ENCODE peak calls at places on chromosomes 16 and 17, in ten cellular contexts. One of them, this sample, is unnamed.

GRCh38 chr16:30918614-30919013 is 4.8 kb upstream of the FBXL19 start:
- DNase-seq in EL: no peak
- DNase-seq in left ventricle myocardium inferior: no peak
- DNase-seq in NCI-H1436: no peak
- DNase-seq in OCI-LY7: no peak
- DNase-seq in stimulated activated CD8-positive, alpha-beta memory T cell treated with anti-CD3 and anti-CD28 coated beads, Interleukin-4, amount 100 ng/mL, for 24 hours: no peak
- DNase-seq in activated CD4-positive, CD25-positive, alpha-beta regulatory T cell: no peak
- DNase-seq in HS-5: no peak
- DNase-seq in occipital lobe: no peak
- DNase-seq in M059J: no peak
- DNase-seq in this sample: no peak

GRCh38 chr17:29444589-29444988 is 54.4 kb downstream of the TAOK1 start:
- DNase-seq in EL: peak
- DNase-seq in left ventricle myocardium inferior: no peak
- DNase-seq in NCI-H1436: no peak
- DNase-seq in OCI-LY7: no peak
- DNase-seq in stimulated activated CD8-positive, alpha-beta memory T cell treated with anti-CD3 and anti-CD28 coated beads, Interleukin-4, amount 100 ng/mL, for 24 hours: no peak
- DNase-seq in activated CD4-positive, CD25-positive, alpha-beta regulatory T cell: no peak
- DNase-seq in HS-5: peak
- DNase-seq in occipital lobe: no peak
- DNase-seq in M059J: peak
- DNase-seq in this sample: no peak

GRCh38 chr16:66342294-66342900 is 24.1 kb upstream of the CDH5 start:
- DNase-seq in EL: peak
- DNase-seq in left ventricle myocardium inferior: no peak
- DNase-seq in NCI-H1436: no peak
- DNase-seq in OCI-LY7: peak
- DNase-seq in stimulated activated CD8-positive, alpha-beta memory T cell treated with anti-CD3 and anti-CD28 coated beads, Interleukin-4, amount 100 ng/mL, for 24 hours: no peak
- DNase-seq in activated CD4-positive, CD25-positive, alpha-beta regulatory T cell: no peak
- DNase-seq in HS-5: no peak
- DNase-seq in occipital lobe: no peak
- DNase-seq in M059J: no peak
- DNase-seq in this sample: no peak

GRCh38 chr16:50463581-50464324 is 84.4 kb upstream of the NKD1 start:
- DNase-seq in EL: no peak
- DNase-seq in left ventricle myocardium inferior: no peak
- DNase-seq in NCI-H1436: no peak
- DNase-seq in OCI-LY7: no peak
- DNase-seq in stimulated activated CD8-positive, alpha-beta memory T cell treated with anti-CD3 and anti-CD28 coated beads, Interleukin-4, amount 100 ng/mL, for 24 hours: no peak
- DNase-seq in activated CD4-positive, CD25-positive, alpha-beta regulatory T cell: no peak
- DNase-seq in HS-5: no peak
- DNase-seq in occipital lobe: no peak
- DNase-seq in M059J: no peak
- DNase-seq in this sample: no peak

GRCh38 chr16:50282955-50283631 is 16.7 kb downstream of the ADCY7 start:
- DNase-seq in EL: no peak
- DNase-seq in left ventricle myocardium inferior: no peak
- DNase-seq in NCI-H1436: no peak
- DNase-seq in OCI-LY7: no peak
- DNase-seq in stimulated activated CD8-positive, alpha-beta memory T cell treated with anti-CD3 and anti-CD28 coated beads, Interleukin-4, amount 100 ng/mL, for 24 hours: no peak
- DNase-seq in activated CD4-positive, CD25-positive, alpha-beta regulatory T cell: no peak
- DNase-seq in HS-5: no peak
- DNase-seq in occipital lobe: no peak
- DNase-seq in M059J: no peak
- DNase-seq in this sample: no peak

GRCh38 chr17:1645207-1646171 is at the start of gene SCARF1:
- DNase-seq in EL: no peak
- DNase-seq in left ventricle myocardium inferior: peak
- DNase-seq in NCI-H1436: no peak
- DNase-seq in OCI-LY7: no peak
- DNase-seq in stimulated activated CD8-positive, alpha-beta memory T cell treated with anti-CD3 and anti-CD28 coated beads, Interleukin-4, amount 100 ng/mL, for 24 hours: no peak
- DNase-seq in activated CD4-positive, CD25-positive, alpha-beta regulatory T cell: no peak
- DNase-seq in HS-5: no peak
- DNase-seq in occipital lobe: no peak
- DNase-seq in M059J: no peak
- DNase-seq in this sample: no peak

GRCh38 chr17:17842111-17842876 is 5.5 kb upstream of the SREBF1 start:
- DNase-seq in EL: no peak
- DNase-seq in left ventricle myocardium inferior: no peak
- DNase-seq in NCI-H1436: no peak
- DNase-seq in OCI-LY7: no peak
- DNase-seq in stimulated activated CD8-positive, alpha-beta memory T cell treated with anti-CD3 and anti-CD28 coated beads, Interleukin-4, amount 100 ng/mL, for 24 hours: no peak
- DNase-seq in activated CD4-positive, CD25-positive, alpha-beta regulatory T cell: no peak
- DNase-seq in HS-5: no peak
- DNase-seq in occipital lobe: no peak
- DNase-seq in M059J: no peak
- DNase-seq in this sample: no peak

GRCh38 chr17:17060930-17061329 is 18.7 kb downstream of the MPRIP start:
- DNase-seq in EL: no peak
- DNase-seq in left ventricle myocardium inferior: no peak
- DNase-seq in NCI-H1436: no peak
- DNase-seq in OCI-LY7: no peak
- DNase-seq in stimulated activated CD8-positive, alpha-beta memory T cell treated with anti-CD3 and anti-CD28 coated beads, Interleukin-4, amount 100 ng/mL, for 24 hours: no peak
- DNase-seq in activated CD4-positive, CD25-positive, alpha-beta regulatory T cell: no peak
- DNase-seq in HS-5: no peak
- DNase-seq in occipital lobe: no peak
- DNase-seq in M059J: no peak
- DNase-seq in this sample: no peak

GRCh38 chr16:69921125-69921524 is 30.0 kb upstream of the CLEC18A start:
- DNase-seq in EL: no peak
- DNase-seq in left ventricle myocardium inferior: no peak
- DNase-seq in NCI-H1436: no peak
- DNase-seq in OCI-LY7: no peak
- DNase-seq in stimulated activated CD8-positive, alpha-beta memory T cell treated with anti-CD3 and anti-CD28 coated beads, Interleukin-4, amount 100 ng/mL, for 24 hours: no peak
- DNase-seq in activated CD4-positive, CD25-positive, alpha-beta regulatory T cell: no peak
- DNase-seq in HS-5: no peak
- DNase-seq in occipital lobe: no peak
- DNase-seq in M059J: peak
- DNase-seq in this sample: no peak

GRCh38 chr16:53708490-53708889 is 4.5 kb downstream of the FTO start:
- DNase-seq in EL: no peak
- DNase-seq in left ventricle myocardium inferior: no peak
- DNase-seq in NCI-H1436: no peak
- DNase-seq in OCI-LY7: no peak
- DNase-seq in stimulated activated CD8-positive, alpha-beta memory T cell treated with anti-CD3 and anti-CD28 coated beads, Interleukin-4, amount 100 ng/mL, for 24 hours: no peak
- DNase-seq in activated CD4-positive, CD25-positive, alpha-beta regulatory T cell: no peak
- DNase-seq in HS-5: no peak
- DNase-seq in occipital lobe: no peak
- DNase-seq in M059J: no peak
- DNase-seq in this sample: no peak

GRCh38 chr17:73309727-73310555 is 1.9 kb downstream of the CDC42EP4 start:
- DNase-seq in EL: peak
- DNase-seq in left ventricle myocardium inferior: no peak
- DNase-seq in NCI-H1436: no peak
- DNase-seq in OCI-LY7: no peak
- DNase-seq in stimulated activated CD8-positive, alpha-beta memory T cell treated with anti-CD3 and anti-CD28 coated beads, Interleukin-4, amount 100 ng/mL, for 24 hours: no peak
- DNase-seq in activated CD4-positive, CD25-positive, alpha-beta regulatory T cell: no peak
- DNase-seq in HS-5: no peak
- DNase-seq in occipital lobe: no peak
- DNase-seq in M059J: no peak
- DNase-seq in this sample: no peak

This sample was measured in SHP77 treated with DMSO at 0.1 percent for 48 hours.